ENCODE peak calls at places on chromosomes 7 and 10, in ten cellular contexts. C, S, M, B, Y, W, N, T, I and A are unnamed samples.
A peak's percentile ranks its signal among the peaks of the same experiment; 100 is the strongest.

GRCh38 chr10:43851030-43851429 is 202.3 kb upstream of the ZNF32 start:
- DNase-seq in B (no peak), S (no peak), T (no peak), W (no peak), M (no peak), I (no peak), N (no peak), Y (no peak), C (no peak), A (no peak)

GRCh38 chr7:5591547-5591899 is 167.9 kb upstream of the TNRC18 start:
- DNase-seq in I (peak; percentile 78), M (no peak), Y (no peak), W (no peak), S (no peak), N (no peak), T (no peak), B (no peak), C (peak; percentile 74), A (no peak)

GRCh38 chr10:125707852-125708468 is 11.5 kb upstream of the EDRF1 start:
- DNase-seq in M (peak; percentile 18), B (no peak), T (no peak), W (no peak), S (no peak), I (peak; percentile 22), N (no peak), Y (no peak), C (peak; percentile 50), A (no peak)

GRCh38 chr7:94348142-94348541 is 46.6 kb upstream of the COL1A2 start:
- DNase-seq in Y (peak; percentile 80), B (no peak), S (peak; percentile 57), M (no peak), I (no peak), N (peak; percentile 11), C (no peak), T (peak; percentile 30), W (no peak), A (no peak)

GRCh38 chr7:143385891-143386781 is 5.0 kb downstream of the ZYX start:
- DNase-seq in B (no peak), W (no peak), N (no peak), Y (peak; percentile 77), T (no peak), I (peak; percentile 55), S (no peak), C (no peak), M (no peak), A (no peak)

GRCh38 chr7:156064921-156065386 is 252.7 kb upstream of the SHH start:
- DNase-seq in W (no peak), M (no peak), N (no peak), S (no peak), B (no peak), I (no peak), Y (peak; percentile 1), C (peak; percentile 9), T (no peak), A (no peak)

GRCh38 chr7:78151229-78151628 is 352.7 kb downstream of the PHTF2 start:
- DNase-seq in Y (no peak), N (no peak), C (no peak), M (no peak), B (no peak), T (no peak), W (no peak), S (no peak), I (peak; percentile 31), A (no peak)

GRCh38 chr10:76540786-76541185 is 1096.8 kb downstream of the KCNMA1 start:
- DNase-seq in N (no peak), C (no peak), S (no peak), M (no peak), W (no peak), B (no peak), T (no peak), I (no peak), Y (no peak), A (no peak)

GRCh38 chr7:69949195-69949594 is 350.9 kb downstream of the AUTS2 start:
- DNase-seq in Y (no peak), C (no peak), B (no peak), N (no peak), T (no peak), M (no peak), S (no peak), W (no peak), I (no peak), A (no peak)

GRCh38 chr10:97307441-97307840 is 11.6 kb upstream of the FRAT1 start:
- DNase-seq in B (no peak), C (no peak), T (no peak), Y (no peak), N (no peak), I (no peak), M (no peak), S (no peak), W (no peak), A (no peak)

GRCh38 chr7:27606270-27607209 is 56.1 kb downstream of the HIBADH start:
- DNase-seq in N (no peak), W (peak; percentile 32), C (peak; percentile 59), Y (no peak), T (no peak), I (no peak), S (no peak), M (no peak), B (no peak), A (no peak)

GRCh38 chr7:27605689-27606269 is 56.9 kb downstream of the HIBADH start:
- DNase-seq in Y (no peak), C (peak; percentile 55), S (no peak), N (no peak), I (no peak), B (no peak), W (no peak), M (no peak), T (no peak), A (peak; percentile 33)

GRCh38 chr7:27607210-27607606 is 55.5 kb downstream of the HIBADH start:
- DNase-seq in Y (no peak), B (no peak), T (no peak), S (no peak), W (no peak), I (no peak), C (no peak), M (no peak), N (no peak), A (no peak)

GRCh38 chr7:27611043-27611442 is 51.6 kb downstream of the HIBADH start:
- DNase-seq in N (no peak), I (no peak), T (no peak), W (no peak), C (no peak), S (no peak), Y (no peak), M (no peak), B (no peak), A (no peak)

DNA sequence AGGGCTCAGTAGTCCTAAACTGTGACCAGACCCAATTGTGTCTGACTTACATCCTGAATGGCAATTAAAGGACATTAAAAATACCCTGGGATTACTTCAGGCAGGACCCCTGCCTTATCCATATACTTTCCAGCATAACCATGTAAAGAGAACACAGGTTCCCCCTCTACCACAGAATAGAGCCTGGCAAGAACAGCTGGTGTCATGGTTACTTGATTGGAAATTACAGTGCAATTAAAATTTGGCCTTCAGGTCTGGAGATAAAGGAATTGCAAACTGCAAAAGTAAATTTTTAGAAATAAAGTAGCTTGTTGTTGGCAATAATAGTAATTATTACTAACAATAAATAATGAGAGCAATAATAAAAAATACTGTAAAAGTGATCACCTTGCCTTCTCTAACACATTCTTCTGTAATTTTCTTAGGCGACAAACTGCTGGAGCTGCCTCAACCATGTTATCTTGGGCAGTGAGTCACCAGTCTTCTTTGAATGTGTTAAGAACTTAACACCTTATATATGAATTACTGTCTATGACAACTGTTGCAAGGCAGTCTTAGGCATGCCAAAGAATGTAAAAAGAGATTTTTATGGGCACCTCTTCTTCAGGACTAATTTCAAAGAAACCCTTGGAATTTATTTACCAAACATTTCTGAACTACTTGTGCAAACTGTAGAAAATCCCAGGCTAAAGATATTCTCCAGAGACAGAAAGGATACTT is 53.7 kb downstream of the HIBADH start:
- DNase-seq in M (no peak), I (no peak), N (no peak), T (no peak), W (no peak), S (no peak), Y (no peak), C (no peak), B (no peak), A (peak; percentile 71)
- TF ChIP-seq POLR2A in M (no peak), I (no peak), N (no peak), T (no peak), W (no peak), S (no peak), Y (no peak), C (no peak), B (no peak), A (no peak)

GRCh38 chr10:111455776-111456426 is 379.1 kb downstream of the ADRA2A start:
- DNase-seq in W (no peak), C (no peak), M (no peak), T (no peak), B (no peak), I (no peak), S (no peak), Y (no peak), N (no peak), A (no peak)
- TF ChIP-seq POLR2A in W (no peak), C (no peak), M (no peak), T (no peak), B (no peak), I (no peak), S (no peak), Y (no peak), N (no peak), A (no peak)

GRCh38 chr7:111753968-111754367 is 191.7 kb upstream of the IMMP2L start:
- DNase-seq in Y (no peak), M (no peak), B (no peak), I (no peak), N (no peak), S (no peak), T (no peak), C (no peak), W (no peak), A (no peak)

GRCh38 chr7:111749625-111750024 is 187.3 kb upstream of the IMMP2L start:
- DNase-seq in S (no peak), N (no peak), T (no peak), B (no peak), W (no peak), Y (no peak), C (no peak), M (no peak), I (no peak), A (no peak)

GRCh38 chr7:111752022-111752582 is 189.8 kb upstream of the IMMP2L start:
- DNase-seq in Y (no peak), M (peak; percentile 21), B (no peak), I (peak; percentile 38), T (no peak), C (peak; percentile 52), S (no peak), N (peak; percentile 57), W (peak; percentile 62), A (peak; percentile 58)

GRCh38 chr7:111750168-111750715 is 187.9 kb upstream of the IMMP2L start:
- DNase-seq in I (no peak), T (no peak), M (no peak), N (no peak), C (no peak), Y (no peak), B (no peak), S (no peak), W (no peak), A (no peak)

GRCh38 chr7:111750878-111751277 is 188.6 kb upstream of the IMMP2L start:
- DNase-seq in S (no peak), C (no peak), B (no peak), I (no peak), N (no peak), T (no peak), Y (no peak), M (no peak), W (no peak), A (no peak)
- TF ChIP-seq POLR2A in S (no peak), C (no peak), B (no peak), I (no peak), N (no peak), T (no peak), Y (no peak), M (no peak), W (no peak), A (no peak)

GRCh38 chr7:157336383-157337315 is at the start of gene DNAJB6:
- DNase-seq in N (peak; percentile 96), I (peak; percentile 91), B (peak; percentile 90), C (peak; percentile 94), S (peak; percentile 92), Y (peak; percentile 96), W (peak; percentile 96), M (peak; percentile 72), T (peak; percentile 93), A (peak; percentile 97)
- TF ChIP-seq POLR2A in N (peak; percentile 94), I (peak; percentile 88), B (peak; percentile 99), C (peak; percentile 53), S (no peak), Y (peak; percentile 84), W (peak; percentile 91), M (no peak), T (peak; percentile 92), A (peak; percentile 80)